ENCODE peak calls at places on chromosomes 3 and 15, in six cellular contexts. D is pancreas, H is HL-60, J is CD14-positive monocyte, N is HFFc6, A is mucosa of descending colon. B is an unnamed sample.
A peak's percentile ranks its signal among the peaks of the same experiment; 100 is the strongest.

GRCh38 chr3:64992462-64993285 is 304.9 kb upstream of the ADAMTS9 start:
- DNase-seq in N (no peak), D (no peak), A (no peak), H (no peak), J (no peak), B (no peak)

GRCh38 chr15:88257311-88257901 is 867 bp upstream of the NTRK3 start:
- DNase-seq in A (no peak), D (no peak), J (no peak), H (no peak), N (no peak), B (peak; percentile 35)

GRCh38 chr3:126211569-126211968 is 31.2 kb upstream of the ALDH1L1 start:
- DNase-seq in J (no peak), D (no peak), A (no peak), N (no peak), H (no peak), B (no peak)

GRCh38 chr3:66858656-66859381 is 139.3 kb upstream of the KBTBD8 start:
- DNase-seq in D (no peak), H (no peak), J (no peak), A (no peak), N (no peak), B (peak; percentile 32)

GRCh38 chr15:90351479-90352108 is 490 bp upstream of the ZNF774 start:
- DNase-seq in J (no peak), N (no peak), A (no peak), H (no peak), D (no peak), B (no peak)

GRCh38 chr3:177249203-177249602 is 51.9 kb upstream of the TBL1XR1 start:
- DNase-seq in D (no peak), J (no peak), A (peak; percentile 58), N (no peak), H (no peak), B (no peak)

GRCh38 chr3:149009732-149010131 is 18.4 kb downstream of the GYG1 start:
- DNase-seq in D (no peak), J (no peak), N (no peak), A (peak; percentile 35), H (no peak), B (no peak)

GRCh38 chr3:152192050-152192449 is 76.7 kb upstream of the MBNL1 start:
- DNase-seq in D (no peak), J (no peak), N (no peak), H (no peak), A (peak; percentile 35), B (no peak)

GRCh38 chr15:39102431-39102830 is 478.4 kb upstream of the THBS1 start:
- DNase-seq in N (peak; percentile 66), D (no peak), J (no peak), H (no peak), A (no peak), B (no peak)

GRCh38 chr3:85037203-85037602 is 78.4 kb downstream of the CADM2 start:
- DNase-seq in H (no peak), A (no peak), N (no peak), J (no peak), D (no peak), B (no peak)

GRCh38 chr3:114223146-114223545 is 14.2 kb downstream of the ZNF80 start:
- DNase-seq in D (no peak), J (no peak), H (no peak), A (no peak), N (no peak), B (no peak)

GRCh38 chr3:46027736-46028397 is 584 bp upstream of the XCR1 start:
- DNase-seq in N (no peak), J (no peak), D (no peak), H (no peak), A (no peak), B (no peak)

GRCh38 chr3:128486692-128487537 is 6.1 kb downstream of the GATA2 start:
- DNase-seq in A (no peak), D (no peak), H (no peak), J (no peak), N (no peak), B (no peak)

GRCh38 chr3:178367817-178368617 is 168.2 kb upstream of the KCNMB2 start:
- DNase-seq in D (no peak), A (no peak), H (no peak), N (no peak), J (no peak), B (no peak)

GRCh38 chr3:178680489-178680888 is 144.3 kb downstream of the KCNMB2 start:
- DNase-seq in D (no peak), J (no peak), A (no peak), H (no peak), N (no peak), B (no peak)

GRCh38 chr3:133119146-133119545 is 81.0 kb downstream of the TMEM108 start:
- DNase-seq in N (no peak), J (no peak), D (no peak), A (no peak), H (no peak), B (no peak)

GRCh38 chr3:172448661-172449467 is 608 bp upstream of the GHSR start:
- DNase-seq in N (no peak), D (no peak), H (no peak), J (no peak), A (no peak), B (peak; percentile 26)

GRCh38 chr15:58551764-58552504 is 120.1 kb downstream of the LIPC start:
- DNase-seq in J (no peak), D (no peak), N (peak; percentile 90), H (no peak), A (peak; percentile 80), B (no peak)

GRCh38 chr15:66595937-66596545 is 30.2 kb upstream of the LCTL start:
- DNase-seq in H (no peak), N (peak; percentile 8), A (no peak), J (no peak), D (no peak), B (no peak)

GRCh38 chr3:112167758-112168157 is 34.7 kb upstream of the GCSAM start:
- DNase-seq in D (no peak), H (no peak), J (no peak), N (no peak), A (no peak), B (no peak)

GRCh38 chr15:91291673-91292072 is 191.6 kb downstream of the SV2B start:
- DNase-seq in D (no peak), J (peak; percentile 53), H (peak; percentile 64), N (no peak), A (no peak), B (no peak)

GRCh38 chr3:45496550-45496949 is 98.0 kb upstream of the LIMD1 start:
- DNase-seq in N (no peak), A (no peak), H (no peak), D (no peak), J (no peak), B (peak; percentile 85)

GRCh38 chr15:40516322-40516721 is 45.5 kb downstream of the CHST14 start:
- DNase-seq in D (no peak), J (no peak), A (no peak), N (no peak), H (no peak), B (no peak)

DNA sequence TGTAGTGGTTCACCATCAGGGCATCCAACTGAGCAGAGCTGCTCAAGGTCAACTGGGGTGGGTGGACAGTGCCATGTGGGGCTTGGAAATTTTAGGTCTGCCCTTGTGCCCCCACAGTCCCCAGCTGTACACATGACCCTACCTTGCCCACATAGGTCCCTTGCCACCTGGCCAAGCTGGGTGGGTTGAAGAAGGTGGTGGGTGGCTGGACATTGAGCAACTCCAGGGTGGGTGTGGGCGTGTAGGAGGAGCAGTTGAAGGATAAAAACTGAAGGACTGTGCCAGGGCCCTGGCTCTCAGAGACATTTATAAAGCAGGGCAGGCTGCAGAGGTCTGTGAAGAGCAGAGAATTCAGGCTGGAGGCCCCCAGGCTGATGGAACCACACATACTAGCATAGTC is 568 bp downstream of the CDHR4 start:
- DNase-seq in N (no peak), D (no peak), H (no peak), A (no peak), J (no peak), B (no peak)
- TF ChIP-seq CTCF in N (no peak), D (no peak), H (no peak), A (no peak), J (no peak), B (no peak)

DNA sequence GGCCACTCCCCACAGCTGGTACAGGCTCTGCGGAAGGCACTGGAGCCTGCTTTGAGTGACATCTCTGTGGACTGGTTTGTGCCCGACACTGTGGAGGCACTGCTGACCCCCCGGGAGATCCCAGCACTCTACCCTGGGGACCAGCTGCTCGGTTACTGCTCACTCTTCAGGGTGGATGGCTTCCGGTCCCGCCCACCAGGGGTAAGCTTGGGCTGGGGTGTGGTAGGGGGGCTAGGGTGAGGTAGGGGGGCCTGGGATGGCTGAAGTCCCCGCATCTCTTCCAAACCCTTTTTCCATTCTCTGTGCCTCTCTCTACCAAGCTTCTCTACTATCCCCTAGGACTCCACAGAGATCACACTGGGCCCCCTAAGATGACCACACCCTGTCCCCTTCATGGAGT is 7.8 kb downstream of the VWA5B2 start:
- DNase-seq in D (no peak), A (no peak), H (no peak), J (no peak), N (no peak), B (no peak)
- TF ChIP-seq CTCF in D (no peak), A (no peak), H (no peak), J (no peak), N (no peak), B (no peak)

GRCh38 chr3:52847241-52847640 is 12.4 kb upstream of the MUSTN1 start:
- DNase-seq in J (no peak), H (no peak), N (no peak), D (no peak), A (no peak), B (no peak)

GRCh38 chr3:52846427-52846983 is 11.7 kb upstream of the MUSTN1 start:
- DNase-seq in N (no peak), D (no peak), H (no peak), J (no peak), A (no peak), B (no peak)

GRCh38 chr3:52844290-52844985 is 9.6 kb upstream of the MUSTN1 start:
- DNase-seq in A (no peak), J (no peak), N (no peak), H (no peak), D (no peak), B (no peak)

GRCh38 chr3:52845157-52845556 is 10.3 kb upstream of the MUSTN1 start:
- DNase-seq in J (no peak), H (no peak), N (no peak), D (peak; percentile 77), A (peak; percentile 34), B (no peak)

DNA sequence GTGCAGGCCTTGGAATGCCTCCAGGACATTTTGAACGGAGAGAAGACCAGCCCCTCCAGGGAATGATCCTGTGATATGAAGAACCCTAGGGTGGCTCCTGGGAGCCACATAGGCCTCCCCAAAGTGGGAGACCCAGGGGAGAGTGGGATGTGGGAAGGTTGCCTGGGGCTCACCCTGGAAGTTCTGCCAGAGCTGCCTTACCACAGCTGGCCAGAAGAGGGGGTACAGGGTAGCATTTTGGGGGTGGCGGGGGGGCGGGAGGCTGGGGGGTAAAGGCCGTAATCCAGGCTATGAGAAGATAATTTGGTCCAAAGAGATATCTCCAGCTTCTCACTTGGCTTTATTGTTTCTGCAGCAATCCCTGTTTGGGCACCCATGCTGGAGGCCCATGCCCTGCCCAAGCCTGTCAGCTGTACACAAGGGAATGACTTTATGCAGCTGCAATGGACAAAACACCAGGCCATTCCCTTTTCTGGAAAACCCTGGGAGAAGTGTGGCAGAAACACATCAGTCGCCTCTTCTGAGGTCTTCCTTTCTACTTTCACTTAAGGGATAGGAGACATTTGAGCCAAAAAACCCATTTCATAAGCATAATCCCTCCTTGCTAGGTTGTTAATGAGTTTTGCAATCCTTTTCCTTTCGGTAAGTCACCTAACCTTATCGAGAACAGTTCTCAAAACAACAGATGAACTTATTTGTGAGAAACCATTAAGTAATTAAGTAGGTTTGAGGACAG is 11.0 kb upstream of the MUSTN1 start:
- DNase-seq in J (no peak), H (no peak), D (no peak), A (peak; percentile 20), N (no peak), B (no peak)
- TF ChIP-seq CTCF in J (peak; percentile 76), H (no peak), D (peak; percentile 34), A (peak; percentile 23), N (peak; percentile 79), B (peak; percentile 43)

GRCh38 chr3:29152379-29152778 is 128.5 kb upstream of the RBMS3 start:
- DNase-seq in A (no peak), H (no peak), D (no peak), N (no peak), J (no peak), B (peak; percentile 15)
- TF ChIP-seq CTCF in A (no peak), H (no peak), D (no peak), N (peak; percentile 39), J (no peak), B (no peak)

B was measured in glutamatergic neuron.